ENCODE peak calls at places on chromosomes 1 and 21, in five cellular contexts. R is CD8-positive, alpha-beta T cell; I is PC-9; S is fibroblast of lung; U is dorsolateral prefrontal cortex. A is an unnamed sample.

GRCh38 chr1:62993844-62994243 is 209.9 kb downstream of the ATG4C start:
- DNase-seq in U (no peak), R (no peak), S (no peak), I (no peak), A (no peak)

GRCh38 chr1:83029050-83029449 is 969.9 kb downstream of the TTLL7 start:
- DNase-seq in I (no peak), S (no peak), U (no peak), R (no peak), A (no peak)

GRCh38 chr1:181014431-181015257 is 8.0 kb downstream of the STX6 start:
- DNase-seq in U (no peak), I (no peak), R (no peak), S (no peak), A (no peak)

GRCh38 chr1:19210772-19211549 is 895 bp upstream of the UBR4 start:
- DNase-seq in U (no peak), I (no peak), S (peak; percentile 30), R (no peak), A (no peak)

GRCh38 chr1:106534612-106535011 is 521.9 kb upstream of the PRMT6 start:
- DNase-seq in U (no peak), S (no peak), I (no peak), R (no peak), A (no peak)

GRCh38 chr1:56077223-56077622 is 502.1 kb downstream of the PLPP3 start:
- DNase-seq in U (no peak), R (no peak), S (no peak), I (no peak), A (no peak)

GRCh38 chr21:38994014-38994413 is 188.3 kb downstream of the ETS2 start:
- DNase-seq in I (no peak), R (no peak), S (no peak), U (no peak), A (no peak)

GRCh38 chr1:197619008-197619640 is 156.2 kb downstream of the DENND1B start:
- DNase-seq in I (peak; percentile 38), R (no peak), U (no peak), S (peak; percentile 26), A (no peak)

GRCh38 chr1:237054313-237054712 is 12.3 kb downstream of the RYR2 start:
- DNase-seq in S (no peak), I (no peak), U (no peak), R (no peak), A (no peak)

GRCh38 chr1:221839794-221840395 is 98.0 kb upstream of the DUSP10 start:
- DNase-seq in U (no peak), S (peak; percentile 61), I (peak; percentile 96), R (peak; percentile 34), A (peak; percentile 65)

GRCh38 chr1:53573931-53574330 is 114.7 kb downstream of the DMRTB1 start:
- DNase-seq in S (no peak), R (no peak), U (no peak), I (no peak), A (no peak)

GRCh38 chr1:34013958-34014737 is 150.3 kb downstream of the HMGB4 start:
- DNase-seq in U (no peak), R (no peak), I (no peak), S (no peak), A (peak; percentile 3)

GRCh38 chr1:54290443-54291184 is 90.6 kb downstream of the MRPL37 start:
- DNase-seq in U (peak; percentile 69), S (peak; percentile 52), R (no peak), I (no peak), A (no peak)

GRCh38 chr1:154736840-154737239 is 128.9 kb upstream of the ADAR start:
- DNase-seq in R (no peak), S (peak; percentile 86), U (no peak), I (no peak), A (no peak)

GRCh38 chr1:228935855-228936727 is 200.8 kb downstream of the RHOU start:
- DNase-seq in U (no peak), I (no peak), S (no peak), R (no peak), A (no peak)

GRCh38 chr1:28855469-28855944 is 43.5 kb downstream of the OPRD1 start:
- DNase-seq in U (no peak), I (no peak), S (peak; percentile 16), R (no peak), A (no peak)

GRCh38 chr1:159881930-159882839 is 17.8 kb downstream of the CFAP45 start:
- DNase-seq in R (no peak), I (peak; percentile 98), S (peak; percentile 99), U (no peak), A (no peak)

GRCh38 chr1:147389532-147390184 is 147.2 kb downstream of the CHD1L start:
- DNase-seq in R (no peak), S (peak; percentile 31), U (no peak), I (no peak), A (no peak)

GRCh38 chr1:12617901-12618660 is at the start of gene DHRS3:
- DNase-seq in R (peak; percentile 44), S (peak; percentile 86), U (peak; percentile 70), I (peak; percentile 65), A (no peak)

GRCh38 chr1:204733869-204734596 is 48.5 kb upstream of the LRRN2 start:
- DNase-seq in S (no peak), U (no peak), R (no peak), I (no peak), A (no peak)

GRCh38 chr1:230327892-230328284 is 98.2 kb downstream of the PGBD5 start:
- DNase-seq in R (no peak), I (no peak), U (no peak), S (peak; percentile 57), A (no peak)

GRCh38 chr1:64060611-64061302 is 142.7 kb upstream of the UBE2U start:
- DNase-seq in R (no peak), U (no peak), I (no peak), S (peak; percentile 24), A (no peak)

GRCh38 chr1:14543191-14543849 is 55.2 kb upstream of the KAZN start:
- DNase-seq in S (peak; percentile 36), R (no peak), U (no peak), I (no peak), A (no peak)

GRCh38 chr1:177164380-177165068 is at the start of gene ASTN1:
- DNase-seq in U (peak; percentile 65), R (no peak), I (no peak), S (peak; percentile 11), A (no peak)

GRCh38 chr1:100539836-100540536 is 2.0 kb downstream of the GPR88 start:
- DNase-seq in R (no peak), U (peak; percentile 44), S (peak; percentile 47), I (no peak), A (no peak)

GRCh38 chr21:34092241-34092921 is 19.0 kb downstream of the MRPS6 start:
- DNase-seq in I (no peak), R (no peak), S (no peak), U (no peak), A (no peak)

GRCh38 chr1:50969611-50970507 is at the start of gene CDKN2C:
- DNase-seq in S (peak; percentile 90), R (no peak), U (peak; percentile 81), I (peak; percentile 69), A (peak; percentile 56)

GRCh38 chr1:157352817-157353408 is 199.4 kb downstream of the FCRL5 start:
- DNase-seq in R (no peak), I (no peak), S (no peak), U (no peak), A (no peak)

GRCh38 chr1:210940081-210940617 is 193.8 kb downstream of the KCNH1 start:
- DNase-seq in S (no peak), R (no peak), I (no peak), U (no peak), A (no peak)

DNA sequence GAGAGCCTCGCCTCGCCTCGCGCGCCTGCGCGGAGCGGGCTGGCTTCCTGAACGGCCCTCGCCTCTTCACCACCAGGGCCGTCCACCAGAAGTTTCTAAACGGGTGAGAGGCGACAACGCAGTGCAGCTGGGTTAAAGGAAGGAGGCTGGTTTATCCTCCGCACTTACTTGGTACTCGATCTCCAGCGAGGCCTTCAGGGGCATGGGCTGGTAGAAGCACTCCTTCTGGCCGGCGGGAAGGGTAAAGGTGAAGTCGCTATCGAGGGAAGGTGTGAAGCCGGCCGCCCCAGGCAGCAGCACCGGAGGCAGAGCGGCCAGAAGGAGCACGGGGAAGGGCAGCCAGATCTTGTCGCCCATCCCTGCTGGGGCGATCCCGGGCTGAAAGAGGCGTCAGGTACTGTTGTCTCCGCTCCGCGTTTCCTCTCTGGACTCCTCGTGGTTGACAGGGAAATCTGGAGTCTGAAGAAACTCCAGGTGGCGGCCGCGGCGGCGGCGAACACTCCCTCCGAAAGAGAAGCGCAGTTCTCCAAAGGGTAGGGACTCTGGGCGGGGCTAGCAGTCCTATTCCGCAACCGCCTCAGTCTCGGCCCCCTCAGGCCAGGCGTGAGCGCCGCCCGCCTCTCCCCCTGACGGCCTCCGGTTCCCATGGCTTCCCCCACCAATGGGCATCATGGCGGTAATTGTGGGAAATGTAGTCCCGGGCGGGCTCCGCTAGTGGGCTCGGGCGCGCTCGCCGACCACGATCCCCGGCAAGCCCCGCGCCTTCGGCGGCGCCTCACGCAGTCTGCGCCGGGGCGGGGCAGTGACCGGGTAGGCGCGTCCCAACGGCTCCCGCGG is at the start of gene TMED5:
- DNase-seq in R (peak; percentile 90), U (peak; percentile 98), I (peak; percentile 97), S (peak; percentile 97), A (peak; percentile 90)
- TF ChIP-seq CTCF in R (peak; percentile 32), U (peak; percentile 49), I (peak; percentile 38), S (peak; percentile 27), A (no peak)

DNA sequence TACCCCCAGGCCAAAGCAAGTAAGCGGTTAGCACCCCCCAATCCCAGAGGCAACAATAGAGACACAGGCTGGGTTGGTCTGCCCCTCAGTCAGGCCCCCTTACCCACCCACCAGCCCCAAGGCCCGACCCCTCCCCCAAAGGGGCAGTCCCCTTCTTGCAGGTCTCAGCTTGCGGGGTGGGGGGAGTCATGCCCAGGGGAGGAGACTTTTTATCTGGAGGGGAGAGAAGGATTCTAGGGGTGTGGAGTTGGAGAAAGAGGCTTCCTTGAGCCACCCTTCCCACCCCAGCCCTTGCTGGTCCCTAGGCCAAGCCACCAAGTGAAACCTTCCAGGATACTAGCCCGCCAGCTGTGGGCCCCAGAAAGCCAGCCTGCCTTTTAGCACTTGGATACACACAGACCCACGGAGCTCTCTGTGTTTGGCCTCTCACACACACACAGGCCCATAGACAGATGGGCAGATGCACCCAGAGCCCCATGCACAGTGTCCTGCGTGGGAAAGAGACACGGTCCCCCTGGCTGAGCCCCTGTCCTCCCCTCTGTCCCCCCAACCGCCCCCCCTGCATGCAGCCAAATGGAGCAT is 7.1 kb downstream of the TMEM54 start:
- DNase-seq in U (no peak), S (no peak), I (no peak), R (no peak), A (no peak)
- H3K4me3 ChIP-seq in U (peak overlapping the region; percentile 68), S (no peak overlapping the region), I (no peak overlapping the region), R (no peak overlapping the region), A (no peak overlapping the region)

GRCh38 chr1:189977184-189977583 is 500.5 kb downstream of the BRINP3 start:
- DNase-seq in U (no peak), R (no peak), S (no peak), I (no peak), A (no peak)
- TF ChIP-seq CTCF in U (no peak), R (no peak), S (no peak), I (no peak), A (peak; percentile 12)

DNA sequence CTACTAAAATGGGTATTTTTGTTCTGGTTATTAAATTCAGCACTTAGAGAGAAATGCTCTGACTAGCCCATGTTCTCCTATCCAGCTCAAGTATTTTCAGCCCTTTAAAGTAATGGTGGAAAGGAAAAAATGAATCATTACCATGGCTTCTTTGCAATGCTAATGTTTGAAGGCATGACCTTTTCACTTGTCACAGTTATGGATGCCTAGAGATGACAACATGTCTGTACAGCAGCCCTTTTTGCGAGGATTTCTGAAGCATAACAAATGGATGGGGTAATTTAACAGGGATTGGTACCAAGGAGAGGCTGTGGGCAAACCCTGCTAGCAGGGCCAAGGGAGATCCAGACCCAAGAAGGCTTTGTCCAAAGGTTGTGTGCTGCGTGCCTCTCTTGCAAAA is 326.9 kb downstream of the PCP4 start:
- DNase-seq in R (no peak), U (no peak), I (no peak), S (peak; percentile 17), A (no peak)
- H3K4me3 ChIP-seq in R (no peak overlapping the region), U (no peak overlapping the region), I (no peak overlapping the region), S (no peak overlapping the region), A (no peak overlapping the region)

A was measured in GM12864.